ENCODE peak calls at places on chromosomes 6 and 20, in five cellular contexts. O, A, D, E and X are unnamed samples.

GRCh38 chr6:55875420-55875819 is at the start of gene BMP5:
- DNase-seq in O (no peak), A (no peak), D (no peak), E (peak), X (peak)

GRCh38 chr20:38001173-38001875 is 31.9 kb downstream of the TTI1 start:
- DNase-seq in O (no peak), A (no peak), D (no peak), E (no peak), X (no peak)

GRCh38 chr6:12233693-12234551 is 56.2 kb upstream of the EDN1 start:
- DNase-seq in O (no peak), A (peak), D (no peak), E (peak), X (peak)

GRCh38 chr6:133774356-133774755 is 114.6 kb upstream of the TCF21 start:
- DNase-seq in O (no peak), A (no peak), D (no peak), E (no peak), X (no peak)

GRCh38 chr6:28258877-28259777 is at the start of gene NKAPL:
- DNase-seq in O (peak), A (no peak), D (no peak), E (no peak), X (no peak)

GRCh38 chr6:135181333-135182119 is 418 bp downstream of the MYB start:
- DNase-seq in O (peak), A (no peak), D (no peak), E (peak), X (peak)

GRCh38 chr6:94144807-94145206 is 725.4 kb upstream of the EPHA7 start:
- DNase-seq in O (no peak), A (no peak), D (no peak), E (no peak), X (no peak)

GRCh38 chr20:41616228-41616627 is 1.9 kb downstream of the CHD6 start:
- DNase-seq in O (no peak), A (no peak), D (no peak), E (no peak), X (no peak)

GRCh38 chr20:34815636-34816035 is 9.8 kb downstream of the NCOA6 start:
- DNase-seq in O (no peak), A (no peak), D (no peak), E (no peak), X (no peak)

GRCh38 chr6:39495023-39495422 is 172.5 kb upstream of the KCNK16 start:
- DNase-seq in O (no peak), A (no peak), D (no peak), E (no peak), X (no peak)

GRCh38 chr6:117275205-117275604 is 9.8 kb downstream of the VGLL2 start:
- DNase-seq in O (no peak), A (no peak), D (no peak), E (no peak), X (no peak)

GRCh38 chr6:33000053-33000452 is 9.3 kb downstream of the HLA-DOA start:
- DNase-seq in O (no peak), A (peak), D (no peak), E (peak), X (peak)

GRCh38 chr20:50034567-50035170 is 51.9 kb downstream of the SNAI1 start:
- DNase-seq in O (no peak), A (no peak), D (no peak), E (no peak), X (no peak)

GRCh38 chr20:8504030-8504429 is 372.0 kb downstream of the PLCB1 start:
- DNase-seq in O (no peak), A (no peak), D (no peak), E (no peak), X (no peak)

GRCh38 chr6:52016918-52017748 is 70.3 kb downstream of the PKHD1 start:
- DNase-seq in O (no peak), A (peak), D (no peak), E (peak), X (peak)

GRCh38 chr20:45036044-45036755 is 64.7 kb downstream of the KCNS1 start:
- DNase-seq in O (no peak), A (no peak), D (no peak), E (no peak), X (no peak)

GRCh38 chr6:39847216-39847615 is 55.0 kb downstream of the DAAM2 start:
- DNase-seq in O (no peak), A (peak), D (no peak), E (no peak), X (no peak)

GRCh38 chr6:42694586-42694985 is 27.8 kb downstream of the PRPH2 start:
- DNase-seq in O (no peak), A (no peak), D (no peak), E (no peak), X (no peak)

GRCh38 chr20:53088786-53089185 is 116.6 kb downstream of the TSHZ2 start:
- DNase-seq in O (no peak), A (no peak), D (no peak), E (no peak), X (no peak)

GRCh38 chr6:120304223-120304622 is 954.7 kb upstream of the MAN1A1 start:
- DNase-seq in O (no peak), A (no peak), D (no peak), E (no peak), X (no peak)

GRCh38 chr6:13286185-13286584 is 42.2 kb downstream of the TBC1D7 start:
- DNase-seq in O (no peak), A (no peak), D (no peak), E (no peak), X (no peak)

GRCh38 chr6:28720357-28721231 is 194.9 kb downstream of the GPX5 start:
- DNase-seq in O (no peak), A (no peak), D (no peak), E (no peak), X (no peak)

GRCh38 chr20:17622851-17623508 is 53.1 kb downstream of the DSTN start:
- DNase-seq in O (no peak), A (no peak), D (no peak), E (no peak), X (no peak)

GRCh38 chr20:50366270-50367103 is 143.7 kb upstream of the PTPN1 start:
- DNase-seq in O (no peak), A (no peak), D (no peak), E (no peak), X (no peak)

GRCh38 chr20:6940052-6940451 is 172.6 kb downstream of the BMP2 start:
- DNase-seq in O (no peak), A (peak), D (no peak), E (peak), X (peak)

GRCh38 chr20:32189691-32190607 is 17.6 kb downstream of the PLAGL2 start:
- DNase-seq in O (peak), A (peak), D (no peak), E (peak), X (peak)

GRCh38 chr6:13217206-13217905 is 111.0 kb downstream of the TBC1D7 start:
- DNase-seq in O (no peak), A (no peak), D (no peak), E (no peak), X (no peak)

GRCh38 chr6:38404355-38404754 is 235.4 kb downstream of the BTBD9 start:
- DNase-seq in O (no peak), A (no peak), D (no peak), E (no peak), X (no peak)

GRCh38 chr20:50886184-50886790 is 45.0 kb downstream of the ADNP start:
- DNase-seq in O (no peak), A (peak), D (no peak), E (no peak), X (no peak)

GRCh38 chr20:24588047-24588635 is 118.7 kb downstream of the SYNDIG1 start:
- DNase-seq in O (no peak), A (no peak), D (no peak), E (no peak), X (no peak)

GRCh38 chr6:131909408-131910218 is 41.6 kb downstream of the CCN2 start:
- DNase-seq in O (no peak), A (peak), D (no peak), E (peak), X (peak)

GRCh38 chr6:153208706-153209105 is 77.6 kb upstream of the RGS17 start:
- DNase-seq in O (no peak), A (no peak), D (no peak), E (no peak), X (no peak)

GRCh38 chr20:45181639-45182038 is 6.9 kb downstream of the PI3 start:
- DNase-seq in O (no peak), A (no peak), D (no peak), E (peak), X (peak)

GRCh38 chr20:46221271-46221670 is 87.0 kb downstream of the CDH22 start:
- DNase-seq in O (no peak), A (no peak), D (no peak), E (peak), X (peak)

DNA sequence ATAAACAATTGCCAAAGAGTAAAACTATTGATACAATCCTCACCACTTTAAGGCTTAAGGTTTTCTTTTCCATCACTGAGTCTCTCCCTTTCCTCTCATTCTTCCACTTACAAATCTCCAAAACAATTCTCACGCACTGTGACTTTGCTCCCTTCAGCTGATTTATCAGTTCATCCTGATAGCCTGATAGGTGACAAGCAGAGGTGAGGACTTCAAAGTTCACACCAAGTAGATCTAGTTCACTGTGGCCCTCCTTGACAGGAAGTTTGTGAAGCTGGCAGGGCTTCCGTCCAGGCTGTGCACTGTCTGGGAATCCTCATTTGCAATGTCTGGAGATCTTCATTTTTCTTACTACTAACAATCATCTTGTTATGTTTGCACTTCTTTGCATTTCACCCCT is 35.2 kb upstream of the POU5F1 start:
- DNase-seq in O (no peak), A (no peak), D (no peak), E (no peak), X (no peak)
- H3K27ac ChIP-seq in O (no peak), A (no peak), D (no peak), E (no peak), X (no peak)

DNA sequence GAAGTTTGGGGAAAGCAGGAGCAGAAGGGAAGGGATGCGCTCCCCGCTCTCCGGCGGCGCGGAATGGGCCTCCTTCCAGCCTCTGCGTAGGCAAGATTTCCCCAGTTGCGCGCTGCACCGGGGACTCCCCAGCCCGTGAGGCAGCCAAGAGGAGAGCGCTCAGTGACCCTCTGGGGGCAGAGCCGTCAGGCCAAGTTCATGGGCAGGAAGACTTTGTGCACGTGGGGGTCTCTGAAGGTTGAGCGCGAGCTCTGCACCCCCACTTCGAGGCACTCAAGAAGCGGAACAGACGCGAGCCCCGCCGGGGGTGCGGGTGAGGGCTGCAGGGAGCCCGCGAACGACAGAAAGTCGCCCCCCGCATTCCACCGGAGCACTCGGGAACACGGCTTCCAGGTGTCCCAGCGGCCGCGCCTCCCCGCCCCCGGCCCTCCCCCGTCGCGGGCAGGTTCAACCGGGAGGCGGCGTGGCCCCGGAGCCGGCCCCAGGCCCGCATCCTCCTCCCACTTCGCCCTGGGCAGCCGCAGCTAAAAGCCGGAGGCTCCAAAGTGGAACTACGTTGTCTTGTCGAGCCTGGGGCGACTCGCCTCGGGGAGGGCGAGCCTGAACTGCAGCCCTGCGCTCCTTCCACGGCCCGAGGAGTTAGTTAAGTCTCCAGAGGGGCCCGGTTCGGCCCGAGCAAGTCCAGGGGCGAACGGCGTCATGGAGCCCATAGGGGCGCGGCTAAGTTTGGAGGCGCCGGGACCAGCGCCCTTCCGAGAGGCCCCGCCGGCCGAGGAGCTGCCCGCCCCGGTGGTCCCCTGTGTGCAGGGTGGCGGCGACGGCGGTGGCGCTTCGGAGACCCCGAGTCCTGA is at the start of gene PPP1R3G:
- DNase-seq in O (peak), A (peak), D (no peak), E (peak), X (peak)
- H3K27ac ChIP-seq in O (peak), A (no peak), D (peak), E (no peak), X (no peak)

GRCh38 chr6:4687989-4688947 is 87.9 kb upstream of the CDYL start:
- DNase-seq in O (no peak), A (no peak), D (no peak), E (no peak), X (no peak)
- H3K27ac ChIP-seq in O (peak), A (no peak), D (peak), E (no peak), X (no peak)

GRCh38 chr6:137172734-137173431 is 561 bp downstream of the IL22RA2 start:
- DNase-seq in O (no peak), A (no peak), D (no peak), E (no peak), X (no peak)

GRCh38 chr6:137171053-137171374 is 2.4 kb downstream of the IL22RA2 start:
- DNase-seq in O (no peak), A (no peak), D (no peak), E (no peak), X (no peak)

GRCh38 chr6:137171824-137172733 is 1.4 kb downstream of the IL22RA2 start:
- DNase-seq in O (no peak), A (no peak), D (no peak), E (no peak), X (no peak)

GRCh38 chr6:137175157-137175889 is 1.9 kb upstream of the IL22RA2 start:
- DNase-seq in O (no peak), A (no peak), D (no peak), E (no peak), X (no peak)

DNA sequence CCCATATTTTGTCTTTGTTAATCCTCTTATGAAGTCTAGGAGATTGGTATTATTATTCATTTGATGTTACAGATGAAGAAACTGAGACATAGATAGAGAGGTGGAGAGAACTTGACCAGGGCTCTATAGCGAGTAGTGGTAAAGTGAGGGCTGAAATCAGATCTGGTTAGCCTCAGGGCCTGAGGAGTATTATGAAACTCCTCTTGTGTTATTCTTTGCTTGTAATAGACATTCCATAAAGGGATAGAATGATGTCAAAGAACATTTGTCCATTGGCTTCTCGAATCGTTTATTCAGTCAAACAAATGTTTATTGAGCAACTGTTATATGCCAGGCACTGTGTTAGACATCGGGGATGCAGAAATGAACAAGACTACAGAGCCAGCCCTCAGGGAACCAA is at the start of gene IL22RA2:
- DNase-seq in O (no peak), A (no peak), D (no peak), E (no peak), X (no peak)
- H3K27ac ChIP-seq in O (no peak), A (no peak), D (no peak), E (no peak), X (no peak)

GRCh38 chr6:137150072-137150471 is 23.4 kb downstream of the IL22RA2 start:
- DNase-seq in O (no peak), A (no peak), D (no peak), E (no peak), X (no peak)

GRCh38 chr6:137145421-137145820 is 28.0 kb downstream of the IL22RA2 start:
- DNase-seq in O (no peak), A (no peak), D (no peak), E (peak), X (no peak)

GRCh38 chr6:137146206-137146605 is 27.2 kb downstream of the IL22RA2 start:
- DNase-seq in O (no peak), A (no peak), D (no peak), E (no peak), X (no peak)

GRCh38 chr6:137147195-137147594 is 26.2 kb downstream of the IL22RA2 start:
- DNase-seq in O (no peak), A (no peak), D (no peak), E (no peak), X (no peak)

DNA sequence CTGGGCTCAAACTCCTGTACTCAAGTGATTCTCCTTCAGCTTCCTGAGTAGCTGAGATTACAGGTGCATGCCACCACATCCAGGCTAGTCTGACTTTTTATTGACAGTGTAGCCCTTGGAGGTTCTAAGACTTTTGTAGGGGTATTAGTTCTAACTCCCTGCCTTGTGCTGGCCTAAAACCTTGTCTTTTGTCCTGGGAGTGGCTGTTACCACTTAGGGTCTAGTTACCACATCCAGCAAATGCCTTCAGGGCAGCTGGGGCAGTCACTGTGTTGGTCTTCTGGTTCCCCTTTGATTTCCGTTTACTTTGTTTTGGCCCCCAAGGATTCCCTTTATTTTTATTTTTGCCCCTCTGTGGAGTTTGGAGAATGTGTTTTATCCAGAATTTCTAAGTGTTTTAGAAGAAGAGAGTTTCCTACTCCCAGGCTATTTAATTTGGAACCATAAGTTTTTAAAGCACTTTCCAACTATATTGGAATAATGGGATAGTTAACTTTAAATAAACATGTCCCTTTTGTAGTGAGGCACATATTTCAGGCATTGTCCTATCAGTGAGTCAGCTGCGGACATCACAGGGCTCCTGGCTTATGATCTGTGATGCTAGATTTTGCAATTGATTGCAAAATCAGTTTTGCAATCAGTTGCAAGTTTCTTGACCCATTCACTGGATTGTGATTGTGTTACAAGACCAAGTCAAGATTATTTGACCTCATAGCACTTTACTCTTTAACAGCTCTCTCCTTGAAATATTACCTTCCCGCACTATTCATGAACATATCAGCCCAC is 25.0 kb downstream of the IL22RA2 start:
- DNase-seq in O (no peak), A (no peak), D (no peak), E (no peak), X (no peak)
- H3K27ac ChIP-seq in O (peak), A (no peak), D (peak), E (no peak), X (no peak)

DNA sequence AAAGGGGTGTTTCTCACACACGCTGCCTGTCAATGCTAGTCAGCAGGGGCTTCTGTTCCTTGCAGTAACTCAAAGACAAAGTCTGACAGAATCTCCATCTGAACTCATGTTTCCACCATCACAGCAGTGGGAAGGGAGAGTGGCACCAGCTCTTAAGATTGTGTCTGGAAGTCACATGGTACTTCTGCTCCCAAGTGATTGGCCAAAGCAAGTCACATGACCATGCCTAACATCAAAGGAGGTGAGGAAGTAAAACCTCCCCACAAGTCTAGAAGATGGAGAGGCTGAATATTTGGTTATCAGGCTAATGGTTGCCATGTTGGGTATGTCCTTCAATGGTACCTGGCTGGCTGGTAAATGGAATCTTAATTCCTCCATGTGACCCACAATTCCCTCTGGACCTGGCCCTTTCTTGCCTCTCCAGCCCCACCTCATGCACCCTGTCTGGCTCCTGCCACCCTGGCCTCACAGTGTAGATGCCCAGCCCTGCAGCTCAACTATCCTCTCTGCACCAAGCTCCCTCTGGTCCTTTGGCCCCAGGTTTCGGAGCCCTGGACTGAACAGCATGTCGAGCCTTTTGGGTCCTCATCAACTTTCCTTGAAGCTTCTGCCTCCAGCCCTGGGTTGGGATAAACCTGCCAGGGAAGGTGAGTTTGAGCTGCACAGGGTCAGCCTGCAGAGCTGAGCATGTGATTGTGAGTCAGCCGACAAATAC is 51.0 kb upstream of the PMEPA1 start:
- DNase-seq in O (no peak), A (peak), D (no peak), E (no peak), X (no peak)
- H3K27ac ChIP-seq in O (no peak), A (no peak), D (no peak), E (no peak), X (no peak)

GRCh38 chr20:4703281-4703676 is 18.4 kb upstream of the PRND start:
- DNase-seq in O (no peak), A (no peak), D (no peak), E (no peak), X (no peak)
- H3K27ac ChIP-seq in O (no peak), A (no peak), D (no peak), E (no peak), X (no peak)